ENCODE peak calls at places on chromosomes 5 and 9, in eight cellular contexts. F is ovary, I is Peyer's patch, D is tibial nerve, N is lower leg skin, R is uterus, Q is transverse colon, J is A549. P is an unnamed sample.
A peak's percentile ranks its signal among the peaks of the same experiment; 100 is the strongest.

GRCh38 chr5:14161825-14162556 is 18.8 kb downstream of the TRIO start:
- DNase-seq in F (no peak), D (no peak), Q (no peak), I (no peak), J (no peak), N (no peak), R (no peak), P (no peak)

GRCh38 chr5:60945760-60946253 is 802 bp downstream of the NDUFAF2 start:
- DNase-seq in J (peak; percentile 25), R (peak; percentile 18), D (peak; percentile 15), Q (no peak), F (peak; percentile 60), N (peak; percentile 21), I (no peak), P (peak; percentile 15)

GRCh38 chr5:136000147-136000546 is 28.6 kb upstream of the TGFBI start:
- DNase-seq in N (no peak), I (no peak), Q (no peak), D (no peak), J (no peak), R (no peak), F (no peak), P (no peak)

GRCh38 chr9:112754578-112754977 is 4.0 kb downstream of the SNX30 start:
- DNase-seq in F (no peak), J (no peak), R (no peak), I (no peak), N (no peak), Q (no peak), D (no peak), P (no peak)

GRCh38 chr9:108363321-108363720 is 492.5 kb downstream of the ACTL7B start:
- DNase-seq in N (no peak), R (no peak), I (no peak), F (no peak), D (no peak), J (no peak), Q (no peak), P (no peak)

GRCh38 chr9:88706193-88707112 is 171.5 kb downstream of the NXNL2 start:
- DNase-seq in D (no peak), J (no peak), Q (no peak), I (no peak), N (no peak), R (no peak), F (no peak), P (no peak)

GRCh38 chr9:103867886-103868285 is 226.2 kb upstream of the SMC2 start:
- DNase-seq in R (no peak), D (no peak), N (no peak), I (no peak), F (no peak), J (no peak), Q (no peak), P (no peak)

GRCh38 chr5:157575096-157575872 is at the start of gene ADAM19:
- DNase-seq in F (peak; percentile 69), Q (peak; percentile 59), D (no peak), I (peak; percentile 58), N (no peak), R (peak; percentile 43), J (peak; percentile 64), P (peak; percentile 80)

GRCh38 chr5:133285583-133286021 is 233.8 kb downstream of the HSPA4 start:
- DNase-seq in F (no peak), R (no peak), Q (peak; percentile 26), D (no peak), J (peak; percentile 46), N (peak; percentile 28), I (peak; percentile 63), P (peak; percentile 78)

GRCh38 chr5:138354387-138354786 is 1.9 kb downstream of the KDM3B start:
- DNase-seq in F (no peak), Q (no peak), N (no peak), D (no peak), I (no peak), R (no peak), J (no peak), P (no peak)

GRCh38 chr5:138353550-138353893 is 1.0 kb downstream of the KDM3B start:
- DNase-seq in D (no peak), R (no peak), N (no peak), F (no peak), I (no peak), J (no peak), Q (no peak), P (no peak)

GRCh38 chr5:138351517-138351916 is 968 bp upstream of the KDM3B start:
- DNase-seq in D (no peak), Q (no peak), R (no peak), I (no peak), F (no peak), N (no peak), J (no peak), P (no peak)

GRCh38 chr5:138352071-138352721 is at the start of gene KDM3B:
- DNase-seq in Q (peak; percentile 91), N (peak; percentile 77), R (peak; percentile 73), D (peak; percentile 71), I (peak; percentile 94), J (peak; percentile 87), F (peak; percentile 94), P (peak; percentile 73)

DNA sequence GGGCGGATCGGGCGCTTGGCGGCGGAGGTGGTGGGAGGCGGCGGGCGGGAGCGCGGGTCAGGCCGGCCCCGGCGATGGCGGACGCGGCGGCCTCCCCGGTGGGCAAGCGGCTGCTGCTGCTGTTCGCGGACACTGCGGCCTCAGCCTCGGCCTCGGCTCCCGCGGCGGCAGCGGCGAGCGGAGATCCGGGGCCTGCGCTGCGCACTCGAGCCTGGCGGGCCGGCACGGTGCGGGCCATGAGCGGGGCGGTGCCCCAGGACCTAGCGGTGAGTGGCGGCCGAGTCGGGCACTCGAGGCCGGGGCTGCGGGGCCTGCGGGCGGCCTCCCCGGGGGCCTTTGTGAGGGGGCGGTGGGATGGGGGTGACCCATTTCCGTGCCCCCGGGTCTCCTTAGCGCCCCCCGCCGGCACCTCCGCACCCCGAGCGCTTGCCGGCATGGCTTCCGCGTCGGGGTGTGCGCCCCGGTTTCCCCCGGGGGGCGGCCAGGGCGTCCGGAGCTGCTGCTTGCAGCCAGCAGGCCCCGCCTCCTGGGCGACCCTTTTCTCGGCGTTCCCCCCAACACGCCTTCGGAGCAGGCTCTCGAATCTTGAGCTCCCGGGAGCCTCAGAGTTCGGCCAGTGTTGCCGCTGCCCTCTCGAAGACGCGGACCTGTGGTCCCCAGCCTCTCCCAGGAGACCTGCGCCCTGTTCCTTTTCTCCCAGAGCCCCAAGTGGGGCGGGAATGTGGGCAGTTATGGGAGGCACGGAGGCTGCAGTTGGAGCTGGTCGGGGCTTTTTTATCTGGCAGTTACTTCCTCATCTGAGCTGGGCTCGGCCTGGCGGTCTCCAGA is 451 bp downstream of the KDM3B start:
- DNase-seq in F (peak; percentile 76), J (peak; percentile 39), N (peak; percentile 55), D (peak; percentile 28), R (peak; percentile 46), I (peak; percentile 81), Q (peak; percentile 73), P (no peak)
- TF ChIP-seq POLR2A in F (no peak), J (peak; percentile 34), N (no peak), D (no peak), R (peak; percentile 10), I (peak; percentile 32), Q (peak; percentile 83), P (peak; percentile 33)

DNA sequence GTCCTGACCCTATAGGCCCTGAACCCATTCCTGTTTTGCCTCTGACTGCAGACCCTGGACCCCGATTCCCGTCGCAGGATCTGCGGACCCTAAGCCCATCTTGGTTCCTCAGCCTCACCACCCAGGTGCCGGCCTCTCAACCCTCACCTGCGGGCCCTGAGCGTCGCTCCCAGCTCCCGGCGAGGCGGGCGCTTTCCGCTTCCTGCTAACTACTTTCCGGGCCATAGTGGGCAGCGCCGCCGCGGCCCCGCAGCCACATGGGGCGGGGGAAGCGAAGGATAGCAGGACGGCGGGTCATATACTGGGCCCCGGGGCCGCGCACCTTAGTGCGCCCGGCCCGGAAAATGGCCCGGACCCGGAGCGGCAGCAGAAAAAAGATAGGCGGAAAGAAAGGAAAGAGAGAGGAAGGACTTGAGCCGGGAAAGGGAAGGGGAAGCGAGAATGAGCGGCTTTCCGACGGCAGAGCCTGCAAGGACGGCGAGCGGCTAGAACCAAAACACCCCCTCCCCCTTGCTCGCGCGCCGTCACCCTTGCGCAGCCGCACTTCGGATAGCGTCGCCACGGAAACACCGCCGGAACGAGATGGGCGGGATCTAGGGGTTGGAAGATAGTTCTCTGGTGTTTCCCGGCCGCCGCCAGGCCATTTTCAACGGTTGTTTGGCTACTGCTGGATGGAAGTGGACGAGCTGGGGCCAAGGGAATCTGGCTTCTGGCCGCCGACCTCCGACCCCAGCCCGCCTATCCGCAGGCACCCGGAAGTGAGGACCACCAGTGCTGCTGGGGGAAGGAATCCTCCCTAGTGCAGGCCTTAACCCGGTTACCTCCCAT is at the start of gene DCAF12:
- DNase-seq in D (peak; percentile 86), N (peak; percentile 89), Q (peak; percentile 93), R (peak; percentile 90), I (peak; percentile 94), F (peak; percentile 94), J (peak; percentile 91), P (peak; percentile 94)
- TF ChIP-seq POLR2A in D (peak; percentile 50), N (no peak), Q (peak; percentile 83), R (peak; percentile 70), I (peak; percentile 66), F (peak; percentile 67), J (peak; percentile 51), P (peak; percentile 77)

GRCh38 chr5:36153299-36153677 is 1.4 kb downstream of the SKP2 start:
- DNase-seq in N (no peak), R (no peak), I (no peak), J (no peak), F (no peak), D (no peak), Q (no peak), P (no peak)

GRCh38 chr5:36152324-36153298 is 700 bp downstream of the SKP2 start:
- DNase-seq in Q (no peak), R (no peak), F (peak; percentile 25), N (no peak), I (no peak), J (peak; percentile 21), D (no peak), P (no peak)

GRCh38 chr5:36150676-36151433 is 832 bp downstream of the LMBRD2 start:
- DNase-seq in N (no peak), F (peak; percentile 33), Q (peak; percentile 36), I (peak; percentile 53), R (no peak), D (no peak), J (peak; percentile 21), P (peak; percentile 50)

GRCh38 chr5:36153727-36154126 is 1.8 kb downstream of the SKP2 start:
- DNase-seq in D (no peak), F (no peak), Q (no peak), I (no peak), J (no peak), R (no peak), N (no peak), P (no peak)

GRCh38 chr5:36151434-36152323 is at the start of the genes LMBRD2 and SKP2:
- DNase-seq in N (peak; percentile 97), R (peak; percentile 96), Q (peak; percentile 97), J (peak; percentile 95), I (peak; percentile 97), F (peak; percentile 95), D (peak; percentile 93), P (peak; percentile 92)
- TF ChIP-seq POLR2A in N (no peak), R (peak; percentile 43), Q (peak; percentile 68), J (peak; percentile 82), I (peak; percentile 63), F (no peak), D (peak; percentile 10), P (peak; percentile 88)

DNA sequence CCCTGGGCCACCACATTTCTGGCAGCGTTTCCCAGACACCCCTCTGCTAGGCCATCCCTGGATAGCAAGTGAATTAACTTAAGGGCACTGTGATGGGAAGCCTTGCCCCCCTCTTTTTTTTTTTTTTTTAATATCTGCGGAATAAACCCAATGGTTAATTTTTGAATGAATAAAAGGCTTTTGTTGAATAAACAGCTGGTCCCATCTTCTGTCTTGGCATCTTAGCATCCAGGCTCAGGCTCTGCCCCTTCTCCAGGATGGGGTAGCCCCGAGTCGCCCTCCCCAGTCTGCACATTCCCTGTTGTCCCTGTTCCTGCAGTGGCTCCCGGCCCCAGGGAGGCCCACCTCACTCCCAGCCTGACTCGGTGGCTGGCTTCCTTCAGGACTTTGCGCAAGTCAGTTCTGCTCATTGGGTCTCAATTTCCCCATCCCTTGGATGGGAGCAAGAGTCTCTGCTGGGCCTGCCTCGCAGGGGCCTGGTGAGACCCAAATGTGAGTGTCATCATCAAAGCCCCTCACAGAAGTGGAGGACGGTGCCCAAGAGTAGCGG is 29.0 kb upstream of the HMCN2 start:
- DNase-seq in I (no peak), R (no peak), J (no peak), F (no peak), D (no peak), Q (no peak), N (no peak), P (no peak)
- TF ChIP-seq POLR2A in I (no peak), R (no peak), J (no peak), F (peak; percentile 0), D (no peak), Q (no peak), N (no peak), P (no peak)